ENCODE peak calls at places on chromosomes 7 and 10, in four cellular contexts. Q is WTC11, B is HEK293T, U is K562. W is an unnamed sample.

GRCh38 chr10:57657164-57657765 is 610.4 kb downstream of the IPMK start:
- DNase-seq in Q (peak; percentile 68), B (peak; percentile 46), U (peak; percentile 44), W (peak; percentile 53)

GRCh38 chr7:73738220-73738611 is 386 bp downstream of the ABHD11 start:
- DNase-seq in Q (peak; percentile 64), B (peak; percentile 68), U (peak; percentile 94), W (no peak)

GRCh38 chr10:12221323-12222298 is 25.6 kb downstream of the CDC123 start:
- DNase-seq in Q (no peak), B (no peak), U (peak; percentile 71), W (peak; percentile 4)

GRCh38 chr10:21518629-21519321 is 6.7 kb downstream of the SKIDA1 start:
- DNase-seq in Q (no peak), B (no peak), U (no peak), W (no peak)

GRCh38 chr10:88660593-88660884 is 3.7 kb upstream of the LIPF start:
- DNase-seq in Q (no peak), B (no peak), U (no peak), W (no peak)

GRCh38 chr7:115775981-115776380 is 254.6 kb downstream of the TFEC start:
- DNase-seq in Q (no peak), B (no peak), U (no peak), W (no peak)

GRCh38 chr10:98268694-98269386 is 846 bp upstream of the LOXL4 start:
- DNase-seq in Q (peak; percentile 28), B (peak; percentile 40), U (peak; percentile 37), W (peak; percentile 72)

GRCh38 chr10:99841746-99842145 is 59.3 kb downstream of the ABCC2 start:
- DNase-seq in Q (no peak), B (no peak), U (no peak), W (no peak)

GRCh38 chr7:133117432-133117831 is 35.5 kb upstream of the CHCHD3 start:
- DNase-seq in Q (no peak), B (no peak), U (no peak), W (no peak)

GRCh38 chr7:116574025-116574822 is 49.4 kb downstream of the CAV1 start:
- DNase-seq in Q (no peak), B (no peak), U (no peak), W (no peak)

GRCh38 chr7:41085244-41085643 is 617.6 kb downstream of the INHBA start:
- DNase-seq in Q (no peak), B (no peak), U (no peak), W (no peak)

GRCh38 chr7:132575987-132576722 is at the start of gene PLXNA4:
- DNase-seq in Q (peak; percentile 29), B (peak; percentile 27), U (no peak), W (no peak)

GRCh38 chr10:117360994-117361667 is 14.1 kb downstream of the PDZD8 start:
- DNase-seq in Q (no peak), B (no peak), U (no peak), W (peak; percentile 85)

GRCh38 chr10:112792487-112793196 is 157.4 kb upstream of the TCF7L2 start:
- DNase-seq in Q (no peak), B (peak; percentile 51), U (no peak), W (no peak)

GRCh38 chr7:154750353-154750801 is 252.5 kb downstream of the PAXIP1 start:
- DNase-seq in Q (no peak), B (no peak), U (no peak), W (no peak)

GRCh38 chr7:5419523-5420107 is 4.0 kb downstream of the TNRC18 start:
- DNase-seq in Q (peak; percentile 46), B (no peak), U (no peak), W (peak; percentile 59)

GRCh38 chr7:12389089-12389700 is 14.5 kb downstream of the VWDE start:
- DNase-seq in Q (peak; percentile 65), B (peak; percentile 62), U (peak; percentile 37), W (peak; percentile 59)

GRCh38 chr7:113100091-113100723 is 13.6 kb upstream of the GPR85 start:
- DNase-seq in Q (no peak), B (no peak), U (peak; percentile 48), W (no peak)

GRCh38 chr7:137718360-137718759 is 128.4 kb downstream of the DGKI start:
- DNase-seq in Q (no peak), B (no peak), U (no peak), W (no peak)

GRCh38 chr7:111744501-111745155 is 182.3 kb upstream of the IMMP2L start:
- DNase-seq in Q (no peak), B (no peak), U (no peak), W (no peak)

GRCh38 chr7:127413326-127413725 is 20.8 kb upstream of the ZNF800 start:
- DNase-seq in Q (no peak), B (no peak), U (no peak), W (no peak)

GRCh38 chr10:84269773-84270172 is 24.9 kb downstream of the RGR start:
- DNase-seq in Q (no peak), B (no peak), U (no peak), W (no peak)

GRCh38 chr7:42193457-42194111 is 43.4 kb downstream of the GLI3 start:
- DNase-seq in Q (no peak), B (no peak), U (no peak), W (no peak)

GRCh38 chr10:115660391-115660790 is 567.2 kb downstream of the ATRNL1 start:
- DNase-seq in Q (no peak), B (no peak), U (no peak), W (no peak)

GRCh38 chr10:72334832-72335393 is 19.8 kb downstream of the DNAJB12 start:
- DNase-seq in Q (no peak), B (no peak), U (no peak), W (peak; percentile 95)

GRCh38 chr10:84957427-84957826 is 629.0 kb downstream of the CCSER2 start:
- DNase-seq in Q (no peak), B (no peak), U (no peak), W (no peak)

GRCh38 chr7:91940171-91940570 is 491 bp upstream of the AKAP9 start:
- DNase-seq in Q (peak; percentile 25), B (peak; percentile 48), U (peak; percentile 61), W (peak; percentile 14)

GRCh38 chr10:29621161-29621560 is 13.6 kb downstream of the SVIL start:
- DNase-seq in Q (peak; percentile 49), B (no peak), U (no peak), W (peak; percentile 47)

GRCh38 chr7:27129729-27130539 is 623 bp downstream of the HOXA4 start:
- DNase-seq in Q (no peak), B (no peak), U (no peak), W (peak; percentile 35)

GRCh38 chr10:73169320-73169719 is 1.4 kb downstream of the FAM149B1 start:
- DNase-seq in Q (no peak), B (no peak), U (no peak), W (no peak)

GRCh38 chr10:43078986-43079273 is 2.1 kb downstream of the RET start:
- DNase-seq in Q (peak; percentile 88), B (peak; percentile 60), U (peak; percentile 75), W (no peak)

GRCh38 chr10:37754538-37755323 is 102.7 kb downstream of the ZNF248 start:
- DNase-seq in Q (peak; percentile 15), B (peak; percentile 10), U (peak; percentile 16), W (peak; percentile 64)

GRCh38 chr7:20776942-20777341 is 9.7 kb downstream of the SP8 start:
- DNase-seq in Q (no peak), B (no peak), U (no peak), W (no peak)
- TF ChIP-seq ELF4 in Q (no peak), B (no peak), U (no peak), W (no peak)

DNA sequence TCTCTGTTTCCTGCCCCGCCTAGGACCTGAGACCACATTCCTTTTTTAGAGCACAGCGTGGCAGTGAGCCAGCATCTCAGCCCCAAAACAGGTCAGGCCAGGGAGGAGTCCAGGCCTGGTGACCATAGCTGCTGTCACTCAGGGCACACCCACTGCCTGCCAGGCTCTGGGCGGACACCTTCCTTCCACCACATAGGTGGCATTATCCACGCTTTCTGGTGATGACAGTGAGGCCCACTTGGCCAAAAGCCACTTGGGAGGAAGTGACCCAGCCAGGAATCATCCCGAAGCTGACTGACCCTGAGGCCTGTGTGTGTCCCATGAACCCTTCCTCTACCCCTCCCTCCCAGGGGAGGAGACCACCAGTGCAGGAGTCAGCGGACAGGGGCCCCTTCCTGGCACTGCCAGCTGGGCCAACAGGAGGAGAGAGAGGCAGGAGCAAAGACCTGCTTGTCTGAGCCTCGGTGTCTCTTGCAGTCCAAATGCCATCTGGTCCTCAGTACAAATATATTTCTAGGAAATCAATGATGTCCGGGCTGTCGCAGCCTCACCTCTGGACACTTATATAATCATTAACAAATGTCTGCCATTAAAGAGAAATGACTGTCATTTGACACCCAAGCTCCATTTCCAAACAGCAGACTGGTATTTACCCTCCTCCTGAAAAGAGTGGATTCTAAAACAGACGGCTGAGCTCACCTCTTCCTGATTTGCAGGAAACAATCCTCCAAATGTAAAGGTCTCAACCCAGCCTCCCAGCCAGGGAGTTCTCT is 63.0 kb downstream of the ABRAXAS2 start:
- DNase-seq in Q (no peak), B (no peak), U (no peak), W (peak; percentile 79)
- TF ChIP-seq ELF4 in Q (no peak), B (no peak), U (no peak), W (no peak)

DNA sequence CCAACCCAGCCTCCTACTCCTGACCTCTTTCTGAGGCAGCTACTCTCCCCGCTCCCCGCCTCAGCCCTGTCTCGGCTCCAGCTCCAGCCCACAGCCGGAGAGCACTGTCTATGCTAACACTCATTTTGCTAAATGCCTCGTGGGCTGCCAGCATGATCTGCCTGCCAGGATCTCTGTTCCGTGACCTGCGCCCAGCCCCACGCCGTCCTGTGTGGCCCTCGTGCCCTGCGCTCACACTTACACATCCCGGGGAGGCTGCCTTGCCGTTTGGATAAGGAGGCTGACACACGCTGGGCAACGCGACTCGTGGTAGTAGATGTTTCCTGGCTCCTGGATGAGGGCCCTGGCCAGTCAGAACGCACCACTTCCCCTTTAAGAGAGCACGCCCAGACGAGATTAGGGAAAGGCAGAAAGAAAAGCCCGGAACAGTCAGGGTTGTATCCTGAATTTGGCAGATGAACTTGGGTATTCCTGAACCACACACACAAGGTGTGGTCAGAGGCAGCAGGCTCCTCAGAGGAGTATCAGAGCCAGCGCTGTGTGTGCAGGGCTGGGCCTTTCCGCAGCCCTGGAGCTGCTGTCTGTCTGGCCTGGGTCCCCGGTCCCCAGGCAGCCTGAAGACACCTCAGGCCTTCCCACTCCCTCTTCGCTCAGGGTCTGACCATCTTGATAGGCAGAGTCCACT is 97.7 kb upstream of the EFCAB10 start:
- DNase-seq in Q (no peak), B (no peak), U (peak; percentile 50), W (no peak)
- TF ChIP-seq ELF4 in Q (no peak), B (no peak), U (no peak), W (no peak)

GRCh38 chr7:76301000-76301399 is 1.5 kb upstream of the HSPB1 start:
- DNase-seq in Q (no peak), B (no peak), U (no peak), W (no peak)

GRCh38 chr7:76296743-76297740 is 5.4 kb upstream of the HSPB1 start:
- DNase-seq in Q (no peak), B (no peak), U (no peak), W (peak; percentile 28)

GRCh38 chr7:76303057-76303828 is 770 bp downstream of the HSPB1 start:
- DNase-seq in Q (peak; percentile 95), B (peak; percentile 81), U (peak; percentile 96), W (peak; percentile 86)

GRCh38 chr7:76302299-76303056 is at the start of gene HSPB1:
- DNase-seq in Q (peak; percentile 83), B (peak; percentile 48), U (peak; percentile 93), W (peak; percentile 65)

DNA sequence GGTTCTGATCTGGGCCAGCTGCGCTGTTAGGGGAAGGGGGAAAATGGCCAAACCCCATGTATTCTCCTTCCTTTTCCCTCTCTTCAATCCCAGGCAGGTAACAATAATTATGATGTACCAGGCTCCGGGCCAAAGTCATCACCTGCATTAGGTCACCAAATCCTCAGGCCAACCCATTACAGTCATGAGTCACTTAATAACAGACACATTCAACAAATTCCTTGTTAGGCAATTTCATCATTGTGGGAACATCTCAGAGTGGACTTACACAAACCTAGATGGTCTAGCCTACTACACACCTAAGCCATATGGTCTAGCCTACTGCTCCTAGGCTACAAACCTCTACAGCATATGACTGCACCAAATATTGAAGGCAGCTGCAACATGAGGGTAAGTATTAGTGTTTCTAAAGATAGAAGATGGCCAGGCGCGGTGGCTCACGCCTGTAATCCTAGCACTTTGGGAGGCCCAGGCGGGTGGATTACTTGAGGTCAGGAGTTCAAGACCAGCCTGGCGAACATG is 2.2 kb upstream of the HSPB1 start:
- DNase-seq in Q (no peak), B (no peak), U (no peak), W (peak; percentile 76)
- TF ChIP-seq ELF4 in Q (no peak), B (no peak), U (no peak), W (no peak)

W was measured in HepG2.